ENCODE peak calls at places on chromosomes 11 and 22, in seven cellular contexts. One of them, this sample, is unnamed.

GRCh38 chr22:29310065-29310862 is 3.8 kb downstream of the GAS2L1 start:
- DNase-seq in MM.1S: no peak
- DNase-seq in lower leg skin: no peak
- DNase-seq in nephron progenitor cell: no peak
- DNase-seq in hepatocyte: no peak
- DNase-seq in brain microvascular endothelial cell: no peak
- DNase-seq in AG09309: no peak
- DNase-seq in this sample: peak

GRCh38 chr22:27990879-27991278 is 71.8 kb upstream of the PITPNB start:
- DNase-seq in hepatocyte: peak
- DNase-seq in MM.1S: no peak
- DNase-seq in lower leg skin: peak
- DNase-seq in AG09309: no peak
- DNase-seq in brain microvascular endothelial cell: no peak
- DNase-seq in nephron progenitor cell: peak
- DNase-seq in this sample: peak

GRCh38 chr22:27842994-27843431 is 41.5 kb upstream of the MN1 start:
- DNase-seq in lower leg skin: peak
- DNase-seq in hepatocyte: no peak
- DNase-seq in MM.1S: no peak
- DNase-seq in nephron progenitor cell: no peak
- DNase-seq in brain microvascular endothelial cell: no peak
- DNase-seq in AG09309: peak
- DNase-seq in this sample: no peak

GRCh38 chr22:17501679-17502285 is 61.5 kb upstream of the SLC25A18 start:
- DNase-seq in nephron progenitor cell: no peak
- DNase-seq in lower leg skin: no peak
- DNase-seq in hepatocyte: peak
- DNase-seq in MM.1S: peak
- DNase-seq in AG09309: peak
- DNase-seq in brain microvascular endothelial cell: peak
- DNase-seq in this sample: peak

GRCh38 chr11:16001899-16002426 is 354.4 kb downstream of the SOX6 start:
- DNase-seq in MM.1S: peak
- DNase-seq in hepatocyte: peak
- DNase-seq in AG09309: peak
- DNase-seq in nephron progenitor cell: no peak
- DNase-seq in lower leg skin: no peak
- DNase-seq in brain microvascular endothelial cell: peak
- DNase-seq in this sample: no peak

GRCh38 chr22:43884600-43885318 is 7.1 kb downstream of the PNPLA5 start:
- DNase-seq in hepatocyte: peak
- DNase-seq in nephron progenitor cell: peak
- DNase-seq in MM.1S: peak
- DNase-seq in lower leg skin: no peak
- DNase-seq in AG09309: no peak
- DNase-seq in brain microvascular endothelial cell: peak
- DNase-seq in this sample: peak

GRCh38 chr11:96267490-96268010 is 75.4 kb downstream of the MAML2 start:
- DNase-seq in hepatocyte: no peak
- DNase-seq in lower leg skin: no peak
- DNase-seq in AG09309: no peak
- DNase-seq in brain microvascular endothelial cell: no peak
- DNase-seq in MM.1S: peak
- DNase-seq in nephron progenitor cell: no peak
- DNase-seq in this sample: peak

GRCh38 chr11:121237686-121238658 is 54.6 kb upstream of the SC5D start:
- DNase-seq in AG09309: peak
- DNase-seq in nephron progenitor cell: no peak
- DNase-seq in MM.1S: no peak
- DNase-seq in lower leg skin: no peak
- DNase-seq in hepatocyte: no peak
- DNase-seq in brain microvascular endothelial cell: peak
- DNase-seq in this sample: no peak

GRCh38 chr11:122045181-122045586 is 70.8 kb downstream of the BLID start:
- DNase-seq in nephron progenitor cell: no peak
- DNase-seq in AG09309: peak
- DNase-seq in lower leg skin: no peak
- DNase-seq in hepatocyte: no peak
- DNase-seq in MM.1S: no peak
- DNase-seq in brain microvascular endothelial cell: peak
- DNase-seq in this sample: no peak

GRCh38 chr22:43946391-43946680 is 8.9 kb upstream of the SAMM50 start:
- DNase-seq in MM.1S: no peak
- DNase-seq in brain microvascular endothelial cell: no peak
- DNase-seq in hepatocyte: no peak
- DNase-seq in lower leg skin: no peak
- DNase-seq in AG09309: no peak
- DNase-seq in nephron progenitor cell: no peak
- DNase-seq in this sample: no peak

GRCh38 chr11:118211006-118211405 is 13.8 kb downstream of the JAML start:
- DNase-seq in MM.1S: no peak
- DNase-seq in hepatocyte: no peak
- DNase-seq in lower leg skin: no peak
- DNase-seq in brain microvascular endothelial cell: peak
- DNase-seq in nephron progenitor cell: no peak
- DNase-seq in AG09309: no peak
- DNase-seq in this sample: no peak

GRCh38 chr11:36509265-36509664 is 807 bp downstream of the TRAF6 start:
- DNase-seq in AG09309: no peak
- DNase-seq in MM.1S: peak
- DNase-seq in brain microvascular endothelial cell: peak
- DNase-seq in nephron progenitor cell: peak
- DNase-seq in hepatocyte: peak
- DNase-seq in lower leg skin: no peak
- DNase-seq in this sample: peak

GRCh38 chr11:834371-835316 is 1.9 kb downstream of the CD151 start:
- DNase-seq in MM.1S: no peak
- DNase-seq in nephron progenitor cell: no peak
- DNase-seq in lower leg skin: no peak
- DNase-seq in brain microvascular endothelial cell: no peak
- DNase-seq in hepatocyte: peak
- DNase-seq in AG09309: no peak
- DNase-seq in this sample: no peak

GRCh38 chr22:21861856-21862255 is 5.6 kb downstream of the MAPK1 start:
- DNase-seq in hepatocyte: no peak
- DNase-seq in brain microvascular endothelial cell: no peak
- DNase-seq in AG09309: no peak
- DNase-seq in nephron progenitor cell: no peak
- DNase-seq in MM.1S: no peak
- DNase-seq in lower leg skin: no peak
- DNase-seq in this sample: no peak

GRCh38 chr11:6719588-6719987 is 36.4 kb upstream of the MRPL17 start:
- DNase-seq in nephron progenitor cell: no peak
- DNase-seq in lower leg skin: no peak
- DNase-seq in MM.1S: no peak
- DNase-seq in brain microvascular endothelial cell: no peak
- DNase-seq in AG09309: no peak
- DNase-seq in hepatocyte: no peak
- DNase-seq in this sample: no peak

GRCh38 chr11:267491-267994 is 10.7 kb upstream of the NLRP6 start:
- DNase-seq in brain microvascular endothelial cell: no peak
- DNase-seq in MM.1S: peak
- DNase-seq in AG09309: no peak
- DNase-seq in hepatocyte: no peak
- DNase-seq in lower leg skin: peak
- DNase-seq in nephron progenitor cell: no peak
- DNase-seq in this sample: peak

GRCh38 chr11:113549611-113550061 is 74.4 kb upstream of the DRD2 start:
- DNase-seq in hepatocyte: no peak
- DNase-seq in brain microvascular endothelial cell: no peak
- DNase-seq in MM.1S: no peak
- DNase-seq in AG09309: no peak
- DNase-seq in nephron progenitor cell: no peak
- DNase-seq in lower leg skin: no peak
- DNase-seq in this sample: no peak

GRCh38 chr11:63889344-63889743 is 27.6 kb downstream of the RCOR2 start:
- DNase-seq in brain microvascular endothelial cell: no peak
- DNase-seq in hepatocyte: peak
- DNase-seq in AG09309: no peak
- DNase-seq in lower leg skin: no peak
- DNase-seq in MM.1S: no peak
- DNase-seq in nephron progenitor cell: no peak
- DNase-seq in this sample: no peak

GRCh38 chr11:14380947-14381555 is 22.1 kb upstream of the RRAS2 start:
- DNase-seq in lower leg skin: peak
- DNase-seq in brain microvascular endothelial cell: no peak
- DNase-seq in MM.1S: peak
- DNase-seq in nephron progenitor cell: peak
- DNase-seq in AG09309: no peak
- DNase-seq in hepatocyte: peak
- DNase-seq in this sample: peak

GRCh38 chr11:59012942-59013256 is 73.2 kb upstream of the GLYATL1B start:
- DNase-seq in MM.1S: no peak
- DNase-seq in brain microvascular endothelial cell: no peak
- DNase-seq in lower leg skin: no peak
- DNase-seq in nephron progenitor cell: no peak
- DNase-seq in hepatocyte: peak
- DNase-seq in AG09309: no peak
- DNase-seq in this sample: no peak

GRCh38 chr11:7965386-7965785 is at the start of gene NLRP10:
- DNase-seq in hepatocyte: no peak
- DNase-seq in MM.1S: no peak
- DNase-seq in lower leg skin: no peak
- DNase-seq in nephron progenitor cell: no peak
- DNase-seq in AG09309: peak
- DNase-seq in brain microvascular endothelial cell: peak
- DNase-seq in this sample: no peak

GRCh38 chr11:121884601-121885000 is 231.4 kb downstream of the BLID start:
- DNase-seq in AG09309: no peak
- DNase-seq in brain microvascular endothelial cell: no peak
- DNase-seq in lower leg skin: no peak
- DNase-seq in MM.1S: no peak
- DNase-seq in nephron progenitor cell: no peak
- DNase-seq in hepatocyte: no peak
- DNase-seq in this sample: no peak

GRCh38 chr11:13207270-13207664 is 70.3 kb upstream of the BMAL1 start:
- DNase-seq in brain microvascular endothelial cell: no peak
- DNase-seq in lower leg skin: no peak
- DNase-seq in hepatocyte: no peak
- DNase-seq in MM.1S: no peak
- DNase-seq in nephron progenitor cell: no peak
- DNase-seq in AG09309: no peak
- DNase-seq in this sample: no peak
- TF ChIP-seq CTCF in brain microvascular endothelial cell: peak
- TF ChIP-seq CTCF in lower leg skin: no peak
- TF ChIP-seq CTCF in hepatocyte: peak
- TF ChIP-seq CTCF in MM.1S: no peak
- TF ChIP-seq CTCF in nephron progenitor cell: no peak
- TF ChIP-seq CTCF in AG09309: no peak
- TF ChIP-seq CTCF in this sample: no peak

GRCh38 chr22:32127904-32128303 is 31.2 kb downstream of the C22orf42 start:
- DNase-seq in brain microvascular endothelial cell: no peak
- DNase-seq in MM.1S: no peak
- DNase-seq in nephron progenitor cell: no peak
- DNase-seq in lower leg skin: no peak
- DNase-seq in hepatocyte: no peak
- DNase-seq in AG09309: no peak
- DNase-seq in this sample: no peak
- TF ChIP-seq CTCF in brain microvascular endothelial cell: no peak
- TF ChIP-seq CTCF in MM.1S: no peak
- TF ChIP-seq CTCF in nephron progenitor cell: peak
- TF ChIP-seq CTCF in lower leg skin: no peak
- TF ChIP-seq CTCF in hepatocyte: no peak
- TF ChIP-seq CTCF in AG09309: no peak
- TF ChIP-seq CTCF in this sample: no peak

GRCh38 chr11:34623463-34623862 is 2.6 kb downstream of the EHF start:
- DNase-seq in MM.1S: no peak
- DNase-seq in brain microvascular endothelial cell: no peak
- DNase-seq in hepatocyte: no peak
- DNase-seq in lower leg skin: no peak
- DNase-seq in AG09309: no peak
- DNase-seq in nephron progenitor cell: no peak
- DNase-seq in this sample: peak

GRCh38 chr11:34621876-34622275 is 983 bp downstream of the EHF start:
- DNase-seq in brain microvascular endothelial cell: no peak
- DNase-seq in nephron progenitor cell: no peak
- DNase-seq in lower leg skin: no peak
- DNase-seq in AG09309: no peak
- DNase-seq in MM.1S: no peak
- DNase-seq in hepatocyte: no peak
- DNase-seq in this sample: no peak

GRCh38 chr11:34625576-34625975 is 4.7 kb downstream of the EHF start:
- DNase-seq in lower leg skin: no peak
- DNase-seq in brain microvascular endothelial cell: no peak
- DNase-seq in nephron progenitor cell: no peak
- DNase-seq in hepatocyte: no peak
- DNase-seq in AG09309: no peak
- DNase-seq in MM.1S: no peak
- DNase-seq in this sample: no peak

GRCh38 chr11:34626393-34626792 is 5.5 kb downstream of the EHF start:
- DNase-seq in hepatocyte: no peak
- DNase-seq in nephron progenitor cell: no peak
- DNase-seq in AG09309: no peak
- DNase-seq in MM.1S: no peak
- DNase-seq in lower leg skin: no peak
- DNase-seq in brain microvascular endothelial cell: no peak
- DNase-seq in this sample: no peak

DNA sequence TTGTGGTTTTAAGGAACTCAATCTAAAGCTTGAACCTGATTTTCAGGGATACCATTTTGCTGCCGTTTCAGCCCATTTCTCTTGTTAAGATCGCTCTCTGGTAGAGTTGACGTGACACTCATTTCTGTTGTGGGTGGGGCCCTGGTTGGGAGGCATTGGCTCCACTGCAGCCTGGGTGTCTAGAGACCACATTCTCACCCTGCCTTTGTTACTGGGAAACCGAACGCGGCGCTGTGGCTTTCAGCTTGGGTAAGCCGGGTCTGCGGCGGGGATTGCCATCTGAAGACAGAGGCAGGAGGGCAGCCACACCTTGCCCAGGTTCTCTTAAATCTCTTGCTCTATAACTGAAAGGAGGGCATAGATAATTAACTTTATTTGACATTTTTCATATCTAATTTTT is 3.2 kb downstream of the EHF start:
- DNase-seq in nephron progenitor cell: no peak
- DNase-seq in lower leg skin: no peak
- DNase-seq in brain microvascular endothelial cell: no peak
- DNase-seq in AG09309: no peak
- DNase-seq in MM.1S: peak
- DNase-seq in hepatocyte: no peak
- DNase-seq in this sample: peak
- TF ChIP-seq CTCF in nephron progenitor cell: no peak
- TF ChIP-seq CTCF in lower leg skin: no peak
- TF ChIP-seq CTCF in brain microvascular endothelial cell: no peak
- TF ChIP-seq CTCF in AG09309: no peak
- TF ChIP-seq CTCF in MM.1S: no peak
- TF ChIP-seq CTCF in hepatocyte: no peak
- TF ChIP-seq CTCF in this sample: no peak

DNA sequence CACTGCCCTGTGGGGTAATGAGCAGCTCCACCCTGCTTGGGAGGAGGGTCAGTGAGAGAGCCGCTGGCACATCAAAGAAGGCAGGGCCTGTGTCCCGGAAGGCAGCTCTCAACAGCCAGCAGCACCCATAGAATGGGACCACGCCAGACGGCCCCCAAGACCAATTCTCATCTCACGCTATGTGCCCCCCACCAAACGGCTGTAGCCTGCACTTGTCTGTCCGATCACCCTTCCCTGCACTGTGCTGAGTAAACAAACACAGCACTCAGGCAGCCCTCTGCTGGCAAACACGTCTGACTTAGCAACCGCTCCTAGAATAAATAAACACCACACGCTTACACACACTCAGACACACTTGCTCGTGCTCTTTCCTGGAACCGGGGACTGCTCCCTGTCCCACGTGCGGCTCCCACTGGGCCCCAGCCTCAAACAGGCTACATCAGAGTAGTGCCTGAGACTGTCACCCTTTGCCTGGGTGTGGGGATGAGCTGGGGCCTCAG is 53.2 kb upstream of the CDON start:
- DNase-seq in hepatocyte: peak
- DNase-seq in AG09309: peak
- DNase-seq in nephron progenitor cell: peak
- DNase-seq in MM.1S: no peak
- DNase-seq in brain microvascular endothelial cell: peak
- DNase-seq in lower leg skin: peak
- DNase-seq in this sample: no peak
- TF ChIP-seq CTCF in hepatocyte: peak
- TF ChIP-seq CTCF in AG09309: peak
- TF ChIP-seq CTCF in nephron progenitor cell: no peak
- TF ChIP-seq CTCF in MM.1S: no peak
- TF ChIP-seq CTCF in brain microvascular endothelial cell: peak
- TF ChIP-seq CTCF in lower leg skin: no peak
- TF ChIP-seq CTCF in this sample: no peak

This sample was measured in GM10248.